ENCODE peak calls at places on chromosomes 12 and 14, in four cellular contexts. T, A, I and O are unnamed samples.

GRCh38 chr12:5140190-5140589 is 96.5 kb downstream of the KCNA5 start:
- DNase-seq in A (no peak), T (no peak), I (no peak), O (no peak)

GRCh38 chr14:61812347-61813100 is 50.3 kb downstream of the SNAPC1 start:
- DNase-seq in I (no peak), T (no peak), A (no peak), O (no peak)

GRCh38 chr12:49793620-49794019 is 34.6 kb downstream of the NCKAP5L start:
- DNase-seq in A (no peak), I (no peak), T (no peak), O (no peak)

GRCh38 chr12:52836042-52836466 is 1.9 kb upstream of the KRT79 start:
- DNase-seq in A (no peak), I (no peak), T (no peak), O (peak)

GRCh38 chr14:100031506-100032281 is 33.5 kb upstream of the EVL start:
- DNase-seq in A (no peak), T (no peak), I (peak), O (no peak)

GRCh38 chr12:121538699-121539061 is 42.1 kb downstream of the KDM2B start:
- DNase-seq in I (peak), A (peak), T (no peak), O (peak)

GRCh38 chr14:72243894-72244293 is 311.7 kb downstream of the RGS6 start:
- DNase-seq in A (no peak), T (no peak), I (no peak), O (no peak)

GRCh38 chr14:78974691-78975090 is 804.5 kb downstream of the NRXN3 start:
- DNase-seq in A (no peak), T (no peak), I (no peak), O (no peak)

GRCh38 chr12:94718114-94718513 is 67.8 kb upstream of the TMCC3 start:
- DNase-seq in T (no peak), A (no peak), I (no peak), O (no peak)

GRCh38 chr12:45622210-45622937 is 107.1 kb upstream of the ARID2 start:
- DNase-seq in I (no peak), A (no peak), T (no peak), O (no peak)

GRCh38 chr14:61950340-61950739 is 188.1 kb downstream of the SNAPC1 start:
- DNase-seq in I (no peak), A (no peak), T (no peak), O (no peak)

GRCh38 chr14:104771374-104771773 is 18.4 kb downstream of the SIVA1 start:
- DNase-seq in T (no peak), A (no peak), I (no peak), O (no peak)

GRCh38 chr14:54420478-54421116 is 20.6 kb downstream of the CNIH1 start:
- DNase-seq in I (peak), A (peak), T (peak), O (peak)

GRCh38 chr14:30921788-30922187 is 47.4 kb downstream of the COCH start:
- DNase-seq in A (no peak), I (no peak), T (no peak), O (no peak)

GRCh38 chr14:30915596-30915995 is 41.2 kb downstream of the COCH start:
- DNase-seq in T (no peak), A (no peak), I (no peak), O (no peak)

GRCh38 chr14:30921305-30921704 is 46.9 kb downstream of the COCH start:
- DNase-seq in I (no peak), A (no peak), T (no peak), O (no peak)
- TF ChIP-seq FOSL1 in I (no peak), A (no peak), T (no peak), O (no peak)

GRCh38 chr12:113060336-113060960 is 3.9 kb downstream of the DTX1 start:
- DNase-seq in I (no peak), T (no peak), A (no peak), O (no peak)
- TF ChIP-seq FOSL1 in I (no peak), T (no peak), A (no peak), O (no peak)

GRCh38 chr12:2759733-2760132 is 35.0 kb upstream of the FKBP4 start:
- DNase-seq in T (no peak), A (no peak), I (no peak), O (no peak)
- TF ChIP-seq FOSL1 in T (no peak), A (no peak), I (no peak), O (no peak)

GRCh38 chr14:67680121-67680602 is 5.7 kb upstream of the VTI1B start:
- DNase-seq in T (no peak), I (no peak), A (no peak), O (peak)
- TF ChIP-seq FOSL1 in T (no peak), I (no peak), A (no peak), O (peak)

DNA sequence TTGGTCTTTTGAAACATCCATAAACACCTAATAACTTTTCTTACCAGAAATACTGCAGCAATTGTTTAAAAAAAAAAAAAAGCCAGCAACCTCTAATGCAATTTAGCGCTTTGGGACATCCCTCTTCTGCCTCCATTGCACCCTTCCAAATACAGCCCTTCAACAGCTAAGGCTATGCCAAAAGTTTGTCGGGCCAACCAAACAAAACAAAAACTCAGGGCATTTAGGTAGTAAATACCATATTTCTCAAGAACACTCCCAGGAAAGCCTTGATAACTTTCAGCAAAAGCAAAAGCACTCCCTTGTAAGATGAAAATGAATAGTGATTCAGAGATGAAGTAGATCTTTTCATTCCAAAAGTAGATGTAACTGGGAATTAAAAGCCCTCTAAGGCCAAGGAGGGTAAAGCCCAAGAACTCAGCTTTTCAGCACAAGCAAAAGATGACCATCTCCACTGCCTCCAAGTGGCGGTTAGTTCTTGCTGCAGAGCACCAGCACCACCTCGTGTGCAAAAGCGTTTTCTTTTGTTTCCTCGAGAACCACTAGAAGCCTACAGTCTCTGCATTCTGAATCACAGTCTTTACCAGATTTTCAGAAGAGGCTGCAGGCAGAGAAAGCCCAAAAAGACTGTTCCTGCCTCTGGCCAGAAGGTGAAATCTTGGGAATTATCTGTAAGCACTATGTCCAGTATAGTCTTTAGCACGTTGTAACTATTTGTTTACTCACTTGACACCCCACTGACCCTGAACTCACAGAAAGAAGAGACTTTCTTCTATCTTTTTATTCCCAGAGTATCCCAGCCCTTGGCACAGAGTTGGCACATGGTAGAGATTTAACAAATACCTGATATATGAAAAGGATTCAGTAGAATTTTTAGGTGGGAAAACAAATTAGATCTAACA is 53.1 kb downstream of the SIX6 start:
- DNase-seq in A (peak), T (peak), I (peak), O (peak)
- TF ChIP-seq FOSL1 in A (no peak), T (no peak), I (no peak), O (no peak)